ENCODE peak calls at places on chromosome 3, in four cellular contexts. E is PC-3, C is brain microvascular endothelial cell, B is heart right ventricle. Q is an unnamed sample.

GRCh38 chr3:63328386-63328785 is 50.3 kb downstream of the SYNPR start:
- DNase-seq in C (peak), E (no peak), B (no peak), Q (peak)

GRCh38 chr3:49722896-49723295 is 855 bp downstream of the GMPPB start:
- DNase-seq in B (no peak), C (no peak), E (no peak), Q (no peak)

GRCh38 chr3:142976621-142977398 is 13.3 kb upstream of the PAQR9 start:
- DNase-seq in B (peak), C (peak), E (peak), Q (peak)

GRCh38 chr3:43707266-43707665 is 16.5 kb downstream of the ABHD5 start:
- DNase-seq in C (no peak), B (no peak), E (peak), Q (peak)

GRCh38 chr3:25455316-25456232 is 27.5 kb downstream of the RARB start:
- DNase-seq in B (no peak), E (no peak), C (peak), Q (no peak)

GRCh38 chr3:47664519-47664918 is 85.9 kb upstream of the CSPG5 start:
- DNase-seq in E (peak), C (no peak), B (no peak), Q (no peak)

GRCh38 chr3:9914559-9915251 is 2.2 kb upstream of the IL17RC start:
- DNase-seq in B (no peak), E (no peak), C (no peak), Q (no peak)

GRCh38 chr3:186432944-186433732 is 71.1 kb upstream of the DGKG start:
- DNase-seq in B (no peak), E (no peak), C (no peak), Q (no peak)

GRCh38 chr3:171772427-171773056 is 37.7 kb downstream of the PLD1 start:
- DNase-seq in C (peak), B (peak), E (peak), Q (peak)

GRCh38 chr3:127634653-127635052 is 5.7 kb downstream of the PODXL2 start:
- DNase-seq in B (no peak), C (no peak), E (no peak), Q (no peak)

GRCh38 chr3:126543457-126544090 is 15.2 kb downstream of the C3orf22 start:
- DNase-seq in B (no peak), E (no peak), C (no peak), Q (no peak)

GRCh38 chr3:131349946-131350347 is 31.6 kb upstream of the NUDT16 start:
- DNase-seq in B (peak), C (peak), E (peak), Q (peak)

GRCh38 chr3:120344349-120344748 is 4.8 kb downstream of the LRRC58 start:
- DNase-seq in B (no peak), C (no peak), E (peak), Q (no peak)

GRCh38 chr3:108091498-108092259 is 848 bp upstream of the CD47 start:
- DNase-seq in E (peak), C (no peak), B (no peak), Q (peak)

GRCh38 chr3:195251336-195252065 is 19.5 kb downstream of the XXYLT1 start:
- DNase-seq in C (no peak), E (no peak), B (no peak), Q (no peak)

GRCh38 chr3:116002240-116002639 is 378.9 kb downstream of the GAP43 start:
- DNase-seq in B (no peak), C (no peak), E (no peak), Q (no peak)

GRCh38 chr3:101995371-101996046 is 146.2 kb downstream of the NFKBIZ start:
- DNase-seq in B (no peak), E (peak), C (peak), Q (peak)

GRCh38 chr3:141402476-141403171 is 34.3 kb downstream of the ZBTB38 start:
- DNase-seq in C (peak), E (peak), B (peak), Q (peak)

GRCh38 chr3:50100956-50101845 is 12.5 kb downstream of the RBM5 start:
- DNase-seq in C (no peak), E (peak), B (no peak), Q (no peak)

GRCh38 chr3:23863060-23863459 is 53.7 kb downstream of the NKIRAS1 start:
- DNase-seq in E (peak), C (no peak), B (no peak), Q (no peak)

GRCh38 chr3:127457094-127457475 is 133.4 kb downstream of the TPRA1 start:
- DNase-seq in C (peak), E (peak), B (peak), Q (peak)

GRCh38 chr3:41580274-41580959 is 381.1 kb downstream of the CTNNB1 start:
- DNase-seq in E (no peak), C (peak), B (no peak), Q (no peak)

GRCh38 chr3:30354972-30355371 is 251.4 kb upstream of the TGFBR2 start:
- DNase-seq in C (no peak), E (peak), B (no peak), Q (peak)

GRCh38 chr3:53938645-53939044 is 47.0 kb upstream of the SELENOK start:
- DNase-seq in C (peak), B (no peak), E (peak), Q (peak)

GRCh38 chr3:197541756-197542539 is 13.8 kb downstream of the BDH1 start:
- DNase-seq in B (peak), C (peak), E (no peak), Q (peak)

GRCh38 chr3:112561085-112561692 is 573 bp downstream of the ATG3 start:
- DNase-seq in E (peak), B (peak), C (peak), Q (peak)

GRCh38 chr3:3286014-3286413 is 106.5 kb upstream of the CRBN start:
- DNase-seq in C (no peak), E (no peak), B (no peak), Q (no peak)

GRCh38 chr3:113277414-113277813 is 66.1 kb downstream of the BOC start:
- DNase-seq in B (no peak), C (no peak), E (no peak), Q (no peak)

GRCh38 chr3:134144694-134145093 is 106.0 kb downstream of the RYK start:
- DNase-seq in E (no peak), B (no peak), C (no peak), Q (no peak)

GRCh38 chr3:180036678-180037455 is at the start of gene PEX5L:
- DNase-seq in E (peak), B (peak), C (peak), Q (peak)

GRCh38 chr3:165195628-165196576 is at the start of gene SLITRK3:
- DNase-seq in C (no peak), E (no peak), B (no peak), Q (no peak)

GRCh38 chr3:112775011-112775742 is 71.5 kb downstream of the CD200R1L start:
- DNase-seq in B (no peak), C (peak), E (peak), Q (no peak)

GRCh38 chr3:52920872-52921271 is 23.5 kb upstream of the STIMATE start:
- DNase-seq in E (no peak), B (no peak), C (no peak), Q (no peak)

GRCh38 chr3:122682016-122682374 is 1.4 kb downstream of the PARP14 start:
- DNase-seq in B (no peak), C (no peak), E (peak), Q (peak)

GRCh38 chr3:122679085-122679466 is 1.6 kb upstream of the PARP14 start:
- DNase-seq in B (peak), E (peak), C (peak), Q (peak)

GRCh38 chr3:122679467-122680291 is 960 bp upstream of the PARP14 start:
- DNase-seq in B (peak), C (no peak), E (peak), Q (no peak)

GRCh38 chr3:122681294-122682015 is 816 bp downstream of the PARP14 start:
- DNase-seq in E (peak), B (no peak), C (no peak), Q (no peak)

DNA sequence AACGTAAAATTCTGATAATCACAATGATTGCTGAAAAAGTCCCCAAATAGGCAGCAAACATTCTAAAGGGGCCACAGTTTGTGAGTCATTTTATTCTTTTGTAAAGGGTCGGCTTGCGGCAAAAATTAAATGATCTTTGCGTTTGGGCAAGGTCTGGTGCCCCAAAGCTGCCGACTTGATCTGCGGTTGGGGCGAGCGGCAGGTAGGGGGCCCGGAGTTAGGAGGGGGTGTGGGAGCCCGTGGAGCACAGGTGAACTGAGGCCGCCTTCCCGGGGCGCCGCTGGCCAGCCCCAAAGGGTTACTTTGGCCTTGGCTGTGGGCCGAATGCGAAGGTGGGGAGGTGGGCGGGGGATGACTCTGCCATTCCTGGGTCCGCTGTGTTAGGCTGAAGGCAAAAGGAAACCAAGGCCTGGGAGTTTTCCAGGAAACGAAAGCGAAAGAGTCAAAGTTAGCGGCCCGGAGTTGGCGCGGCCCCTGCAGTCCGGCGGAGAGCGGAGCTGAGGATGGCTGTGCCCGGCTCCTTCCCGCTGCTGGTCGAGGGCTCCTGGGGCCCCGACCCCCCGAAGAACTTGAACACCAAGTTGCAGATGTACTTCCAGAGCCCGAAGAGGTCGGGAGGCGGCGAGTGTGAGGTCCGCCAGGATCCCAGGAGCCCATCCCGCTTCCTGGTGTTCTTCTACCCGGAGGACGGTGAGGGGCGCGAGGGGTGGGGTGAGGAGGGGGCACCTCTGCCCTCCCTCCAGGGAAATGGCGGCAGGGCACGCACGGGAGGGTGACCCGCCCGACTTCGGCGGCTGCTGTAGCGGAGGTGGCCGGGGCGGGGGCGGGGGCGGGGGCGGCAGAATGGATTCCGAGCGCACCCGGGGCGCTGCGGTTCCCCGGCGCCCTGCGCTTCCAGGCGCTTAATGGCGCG is at the start of gene PARP14:
- DNase-seq in C (peak), E (peak), B (peak), Q (peak)
- H3K4me3 ChIP-seq in C (peak), E (peak), B (peak), Q (peak)

GRCh38 chr3:65786891-65787290 is 251.8 kb downstream of the MAGI1 start:
- DNase-seq in E (no peak), C (no peak), B (no peak), Q (no peak)

GRCh38 chr3:65787827-65788226 is 250.9 kb downstream of the MAGI1 start:
- DNase-seq in C (no peak), B (no peak), E (no peak), Q (no peak)

GRCh38 chr3:65787340-65787739 is 251.4 kb downstream of the MAGI1 start:
- DNase-seq in E (no peak), B (no peak), C (no peak), Q (no peak)

GRCh38 chr3:65783117-65783516 is 255.6 kb downstream of the MAGI1 start:
- DNase-seq in C (no peak), E (no peak), B (no peak), Q (no peak)

GRCh38 chr3:65785065-65785645 is 253.6 kb downstream of the MAGI1 start:
- DNase-seq in E (peak), B (no peak), C (peak), Q (peak)
- TF ChIP-seq CTCF in E (peak), B (peak), C (peak), Q (peak)

GRCh38 chr3:26623409-26624208 is 1.0 kb downstream of the LRRC3B start:
- DNase-seq in E (no peak), C (no peak), B (no peak), Q (no peak)
- H3K4me3 ChIP-seq in E (no peak), C (no peak), B (peak), Q (no peak)

DNA sequence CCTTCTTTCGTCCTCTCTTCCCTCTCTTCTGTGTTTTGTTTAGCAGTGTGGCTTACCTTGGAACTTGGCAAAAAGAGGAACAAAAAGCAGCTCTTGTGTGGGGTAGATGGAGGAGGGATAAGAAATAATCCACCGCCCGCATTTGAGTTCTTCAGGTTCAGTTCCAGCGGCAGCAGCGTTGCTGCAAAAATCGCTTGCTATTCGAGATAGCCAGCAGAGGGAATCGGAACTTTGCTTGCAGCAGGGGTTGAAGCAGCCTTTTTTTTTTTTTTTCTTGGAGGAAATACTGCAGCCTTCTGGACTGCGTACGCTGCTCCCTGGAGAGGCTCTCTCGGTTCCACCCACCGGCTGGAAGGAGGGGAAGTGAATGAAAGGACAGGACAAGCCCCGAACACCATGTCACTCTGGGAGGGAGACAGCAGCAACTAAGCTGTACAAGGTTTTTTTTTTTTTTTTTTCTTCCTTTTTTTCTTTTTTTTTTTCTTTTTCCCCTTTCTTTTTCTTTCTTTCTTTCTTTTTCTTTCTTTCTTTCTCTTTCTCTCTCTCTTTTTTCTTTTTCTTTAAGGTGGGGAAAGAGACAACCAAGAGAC is at the start of gene RBMS3:
- DNase-seq in B (peak), C (peak), E (peak), Q (peak)
- TF ChIP-seq CTCF in B (peak), C (peak), E (peak), Q (peak)

DNA sequence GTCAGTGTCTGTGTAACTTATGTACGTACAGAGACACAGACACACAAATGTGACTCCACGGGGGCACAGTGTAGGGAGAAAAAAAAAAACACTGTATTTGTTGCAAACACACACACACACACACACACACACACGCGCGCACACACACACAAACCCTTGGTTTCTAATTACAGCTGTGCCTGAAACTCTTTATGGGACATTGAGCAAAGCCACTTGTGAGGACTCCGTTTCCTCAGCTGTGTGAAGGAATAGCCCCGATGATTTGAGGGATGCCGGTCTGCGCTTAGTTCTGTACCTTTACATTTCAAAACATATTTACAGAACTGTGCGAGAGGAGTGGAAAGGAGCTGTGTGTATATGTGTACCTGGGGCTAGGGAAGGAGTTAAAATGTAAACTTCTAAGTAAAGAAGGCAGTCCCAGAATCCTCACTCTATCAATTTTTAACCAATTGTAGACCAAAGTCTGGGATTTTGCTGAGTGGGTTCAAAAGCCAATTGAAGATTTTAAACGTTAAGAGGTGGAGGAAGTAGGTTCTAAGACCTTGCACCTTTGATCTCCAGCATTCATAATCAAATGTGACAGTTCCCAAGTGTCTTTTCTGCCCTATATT is 5.3 kb upstream of the BCL6 start:
- DNase-seq in C (no peak), E (peak), B (no peak), Q (no peak)
- H3K4me3 ChIP-seq in C (peak), E (peak), B (peak), Q (peak)

DNA sequence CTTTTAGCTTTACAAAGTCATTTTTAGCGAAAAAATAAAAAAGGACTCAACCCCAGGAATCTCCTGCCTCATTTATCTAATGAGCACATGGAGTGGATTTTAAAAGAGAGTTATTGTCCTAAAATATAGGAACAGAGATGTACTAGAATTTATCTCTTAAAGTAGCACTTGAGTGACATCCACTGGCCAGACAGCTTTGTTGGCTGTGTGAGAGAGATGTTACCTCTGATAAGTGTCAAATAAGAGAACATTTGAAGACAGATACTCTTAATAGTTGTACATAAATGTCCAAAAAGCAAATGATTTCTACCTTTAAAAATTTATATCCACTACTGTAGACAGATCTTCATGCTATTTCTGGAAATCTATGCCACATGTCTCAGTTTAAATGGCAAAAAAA is 12.3 kb upstream of the MFSD1 start:
- DNase-seq in B (no peak), E (peak), C (peak), Q (peak)
- TF ChIP-seq CTCF in B (peak), E (peak), C (peak), Q (peak)

GRCh38 chr3:156300929-156301806 is 180.8 kb downstream of the KCNAB1 start:
- DNase-seq in E (no peak), C (no peak), B (no peak), Q (no peak)
- H3K4me3 ChIP-seq in E (no peak), C (no peak), B (peak), Q (no peak)

DNA sequence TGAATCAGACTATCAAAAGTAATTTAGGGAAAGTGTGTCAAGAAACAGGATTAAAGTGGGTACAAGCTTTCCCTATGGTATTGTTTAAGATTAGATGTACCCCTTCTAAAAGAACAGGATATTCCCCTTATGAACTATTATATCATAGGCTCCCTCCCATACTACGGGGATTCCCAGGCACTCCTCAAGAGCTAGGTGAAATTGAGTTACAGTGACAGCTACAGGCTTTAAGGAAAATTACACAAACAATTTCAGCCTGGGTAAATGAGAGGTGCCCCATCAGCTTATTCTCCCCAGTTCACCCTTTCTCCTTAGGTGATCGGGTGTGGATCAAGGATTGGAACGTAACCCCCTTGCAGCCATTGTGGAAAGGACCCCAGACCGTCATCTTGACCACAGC is 240.8 kb upstream of the CNTN6 start:
- DNase-seq in B (no peak), C (no peak), E (no peak), Q (peak)
- TF ChIP-seq CTCF in B (no peak), C (peak), E (no peak), Q (peak)

Q was measured in epithelial cell of esophagus.